ENCODE peak calls at places on chromosomes 11 and 22, in four cellular contexts. One of them, this sample, is unnamed.

GRCh38 chr22:32695451-32695891 is 106.0 kb upstream of the TIMP3 start:
- DNase-seq in H1: no peak
- DNase-seq in SK-N-SH: no peak
- DNase-seq in GM12878: no peak
- DNase-seq in this sample: no peak

GRCh38 chr22:42268852-42269406 is 1.5 kb downstream of the TCF20 start:
- DNase-seq in H1: no peak
- DNase-seq in GM12878: no peak
- DNase-seq in SK-N-SH: peak
- DNase-seq in this sample: no peak

GRCh38 chr22:32307617-32308016 is 50.0 kb upstream of the RFPL3 start:
- DNase-seq in GM12878: no peak
- DNase-seq in H1: peak
- DNase-seq in SK-N-SH: no peak
- DNase-seq in this sample: no peak

GRCh38 chr11:22432331-22433065 is 94.3 kb downstream of the SLC17A6 start:
- DNase-seq in H1: peak
- DNase-seq in SK-N-SH: peak
- DNase-seq in GM12878: no peak
- DNase-seq in this sample: no peak

GRCh38 chr22:23149743-23150238 is 4.5 kb downstream of the RAB36 start:
- DNase-seq in GM12878: no peak
- DNase-seq in SK-N-SH: no peak
- DNase-seq in H1: no peak
- DNase-seq in this sample: peak

GRCh38 chr11:119889728-119890280 is 160.8 kb upstream of the NECTIN1 start:
- DNase-seq in SK-N-SH: peak
- DNase-seq in GM12878: no peak
- DNase-seq in H1: no peak
- DNase-seq in this sample: no peak

GRCh38 chr22:37638351-37639069 is 959 bp upstream of the SH3BP1 start:
- DNase-seq in SK-N-SH: no peak
- DNase-seq in GM12878: no peak
- DNase-seq in H1: no peak
- DNase-seq in this sample: no peak

GRCh38 chr11:63289658-63290057 is 46.3 kb upstream of the SLC22A25 start:
- DNase-seq in SK-N-SH: no peak
- DNase-seq in GM12878: no peak
- DNase-seq in H1: no peak
- DNase-seq in this sample: no peak

GRCh38 chr11:86274503-86274902 is 27.5 kb upstream of the HIKESHI start:
- DNase-seq in GM12878: no peak
- DNase-seq in SK-N-SH: peak
- DNase-seq in H1: peak
- DNase-seq in this sample: no peak

GRCh38 chr11:62108971-62109391 is 14.8 kb upstream of the INCENP start:
- DNase-seq in SK-N-SH: no peak
- DNase-seq in GM12878: no peak
- DNase-seq in H1: no peak
- DNase-seq in this sample: no peak

GRCh38 chr11:129278586-129279319 is 86.6 kb upstream of the ARHGAP32 start:
- DNase-seq in GM12878: no peak
- DNase-seq in SK-N-SH: peak
- DNase-seq in H1: no peak
- DNase-seq in this sample: no peak

GRCh38 chr11:65016705-65017104 is 2.7 kb downstream of the ARL2 start:
- DNase-seq in H1: no peak
- DNase-seq in SK-N-SH: no peak
- DNase-seq in GM12878: no peak
- DNase-seq in this sample: no peak

GRCh38 chr11:65013692-65014145 is 241 bp upstream of the ARL2 start:
- DNase-seq in SK-N-SH: peak
- DNase-seq in GM12878: peak
- DNase-seq in H1: no peak
- DNase-seq in this sample: peak

GRCh38 chr11:65013130-65013691 is 749 bp upstream of the ARL2 start:
- DNase-seq in SK-N-SH: peak
- DNase-seq in H1: peak
- DNase-seq in GM12878: no peak
- DNase-seq in this sample: peak

GRCh38 chr11:65017927-65018326 is 4.0 kb downstream of the ARL2 start:
- DNase-seq in GM12878: no peak
- DNase-seq in H1: no peak
- DNase-seq in SK-N-SH: no peak
- DNase-seq in this sample: no peak

GRCh38 chr11:65014146-65014960 is at the start of gene ARL2:
- DNase-seq in H1: peak
- DNase-seq in GM12878: no peak
- DNase-seq in SK-N-SH: no peak
- DNase-seq in this sample: peak
- TF ChIP-seq NRF1 in H1: no peak
- TF ChIP-seq NRF1 in GM12878: no peak
- TF ChIP-seq NRF1 in SK-N-SH: no peak
- TF ChIP-seq NRF1 in this sample: peak

DNA sequence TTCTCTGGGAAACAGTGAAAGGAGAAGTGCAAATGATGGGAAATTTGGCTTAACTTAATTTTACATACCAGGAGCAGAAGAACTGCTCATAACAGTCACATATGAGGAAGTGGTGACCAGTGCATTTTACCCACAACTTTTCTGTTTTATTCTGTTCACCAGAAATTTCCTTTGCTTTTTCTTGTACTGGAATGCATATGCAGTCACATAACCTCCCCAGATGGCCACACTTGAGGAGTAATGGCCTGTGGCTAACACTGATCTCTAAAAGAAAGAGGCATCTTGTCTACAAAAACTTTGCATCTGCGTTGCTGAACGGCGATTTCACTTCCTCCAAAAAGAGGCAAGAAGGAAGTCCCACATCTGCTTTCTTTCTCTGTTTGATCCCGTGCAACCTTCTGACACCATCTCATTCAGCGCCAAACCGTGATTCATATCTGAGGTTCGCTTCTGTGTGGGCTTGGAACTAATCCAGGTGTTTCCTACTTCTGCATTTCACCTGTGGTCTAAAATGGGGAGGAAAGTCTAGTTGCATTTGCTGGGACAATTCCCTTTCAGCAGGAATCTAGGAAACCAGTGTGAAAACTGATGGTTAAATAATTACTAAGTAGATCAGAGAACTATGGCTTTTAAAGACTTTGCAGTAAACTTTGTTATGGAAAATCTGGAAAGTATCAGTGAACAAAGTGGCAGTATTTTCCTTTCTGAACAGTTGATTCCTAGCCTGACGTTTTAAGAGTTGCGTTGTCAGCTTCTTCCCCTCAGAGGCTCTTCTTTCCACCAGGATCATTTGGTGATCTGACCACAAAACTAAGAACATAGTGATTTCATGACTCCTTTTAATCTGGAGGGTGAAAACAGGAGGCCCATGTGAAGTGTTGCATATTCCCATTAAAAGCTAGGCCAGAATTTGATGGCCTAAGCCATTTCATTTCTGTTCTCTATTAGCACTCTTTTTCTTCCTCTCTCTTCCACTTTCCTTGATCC is 4.2 kb upstream of the MPEG1 start:
- DNase-seq in H1: no peak
- DNase-seq in GM12878: peak
- DNase-seq in SK-N-SH: no peak
- DNase-seq in this sample: no peak
- TF ChIP-seq NRF1 in H1: no peak
- TF ChIP-seq NRF1 in GM12878: no peak
- TF ChIP-seq NRF1 in SK-N-SH: no peak
- TF ChIP-seq NRF1 in this sample: no peak

DNA sequence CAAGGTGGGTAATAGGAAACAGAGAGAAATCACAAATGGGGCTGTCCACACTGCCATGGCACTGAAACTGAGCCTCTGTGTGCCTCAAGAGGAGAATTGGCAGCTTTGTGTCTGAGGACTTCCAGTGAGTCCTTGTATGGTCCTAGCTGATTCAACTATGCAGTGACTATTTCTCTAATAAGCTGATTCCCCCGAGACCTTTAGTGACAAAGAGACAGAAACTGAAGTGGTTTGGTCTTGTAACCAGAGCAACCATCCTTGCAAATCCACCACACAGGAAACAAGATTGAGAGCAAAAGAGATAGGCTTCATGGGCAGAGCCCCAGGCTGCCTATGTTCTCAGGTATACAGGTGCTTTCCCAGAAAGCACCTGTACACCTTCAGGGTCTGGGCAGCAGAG is 1038.5 kb downstream of the NTM start:
- DNase-seq in GM12878: peak
- DNase-seq in H1: no peak
- DNase-seq in SK-N-SH: no peak
- DNase-seq in this sample: no peak
- TF ChIP-seq NRF1 in GM12878: no peak
- TF ChIP-seq NRF1 in H1: no peak
- TF ChIP-seq NRF1 in SK-N-SH: no peak
- TF ChIP-seq NRF1 in this sample: no peak

GRCh38 chr11:117177534-117178209 is 871 bp upstream of the SIDT2 start:
- DNase-seq in H1: no peak
- DNase-seq in GM12878: no peak
- DNase-seq in SK-N-SH: no peak
- DNase-seq in this sample: no peak
- TF ChIP-seq NRF1 in H1: no peak
- TF ChIP-seq NRF1 in GM12878: no peak
- TF ChIP-seq NRF1 in SK-N-SH: no peak
- TF ChIP-seq NRF1 in this sample: no peak

GRCh38 chr11:64639885-64640284 is 48.9 kb downstream of the SLC22A12 start:
- DNase-seq in GM12878: no peak
- DNase-seq in H1: no peak
- DNase-seq in SK-N-SH: no peak
- DNase-seq in this sample: no peak
- TF ChIP-seq NRF1 in GM12878: no peak
- TF ChIP-seq NRF1 in H1: no peak
- TF ChIP-seq NRF1 in SK-N-SH: no peak
- TF ChIP-seq NRF1 in this sample: no peak

This sample was measured in K562.